ENCODE peak calls at places on chromosomes 2 and 18, in five cellular contexts. M is H7; R is mucosa of descending colon; X is CD4-positive, CD25-positive, alpha-beta regulatory T cell; S is cardiac muscle cell. Z is an unnamed sample.

GRCh38 chr2:199704358-199705238 is 146.4 kb downstream of the FTCDNL1 start:
- DNase-seq in X (peak; percentile 12), R (no peak), M (peak; percentile 65), S (peak; percentile 21), Z (peak; percentile 8)

GRCh38 chr2:63590621-63591408 is 2.1 kb downstream of the MDH1 start:
- DNase-seq in R (no peak), M (no peak), X (no peak), S (peak; percentile 66), Z (no peak)

GRCh38 chr2:231094671-231095346 is 30.0 kb downstream of the HTR2B start:
- DNase-seq in M (no peak), R (no peak), S (no peak), X (no peak), Z (no peak)

GRCh38 chr18:3180325-3180724 is 39.4 kb downstream of the MYOM1 start:
- DNase-seq in S (peak; percentile 34), R (no peak), X (no peak), M (peak; percentile 14), Z (no peak)

GRCh38 chr18:59540819-59541218 is 156.4 kb downstream of the CCBE1 start:
- DNase-seq in S (peak; percentile 71), R (no peak), M (no peak), X (no peak), Z (no peak)

GRCh38 chr2:1618974-1619373 is 125.3 kb downstream of the PXDN start:
- DNase-seq in R (no peak), X (no peak), S (no peak), M (no peak), Z (no peak)

GRCh38 chr2:178306351-178307073 is 112.2 kb downstream of the OSBPL6 start:
- DNase-seq in X (peak; percentile 3), M (peak; percentile 52), S (peak; percentile 62), R (peak; percentile 58), Z (no peak)

GRCh38 chr2:96471772-96472171 is 33.4 kb downstream of the NEURL3 start:
- DNase-seq in R (no peak), X (no peak), S (no peak), M (no peak), Z (no peak)

GRCh38 chr2:54444503-54444902 is 11.6 kb upstream of the SPTBN1 start:
- DNase-seq in X (no peak), S (no peak), R (no peak), M (no peak), Z (no peak)

GRCh38 chr18:76126327-76126726 is 368.7 kb downstream of the ZNF516 start:
- DNase-seq in R (no peak), X (no peak), M (peak; percentile 62), S (no peak), Z (no peak)

GRCh38 chr2:21356857-21357255 is 233.1 kb downstream of the TDRD15 start:
- DNase-seq in M (no peak), S (no peak), X (no peak), R (no peak), Z (no peak)

GRCh38 chr18:23330423-23330822 is 122.7 kb upstream of the RIOK3 start:
- DNase-seq in R (no peak), M (no peak), X (no peak), S (no peak), Z (no peak)

GRCh38 chr2:201158111-201158929 is 24.6 kb upstream of the CASP10 start:
- DNase-seq in R (peak; percentile 46), X (peak; percentile 67), M (peak; percentile 67), S (peak; percentile 92), Z (peak; percentile 49)

GRCh38 chr2:169107645-169108044 is 38.3 kb downstream of the DHRS9 start:
- DNase-seq in X (peak; percentile 74), S (peak; percentile 28), R (no peak), M (no peak), Z (no peak)

GRCh38 chr2:60104514-60105501 is 448.6 kb downstream of the BCL11A start:
- DNase-seq in X (no peak), S (no peak), R (no peak), M (no peak), Z (no peak)

GRCh38 chr2:22355816-22356433 is 1029.1 kb upstream of the KLHL29 start:
- DNase-seq in S (peak; percentile 16), X (peak; percentile 1), R (peak; percentile 38), M (peak; percentile 28), Z (no peak)

GRCh38 chr2:17470855-17471641 is 47.2 kb downstream of the RAD51AP2 start:
- DNase-seq in R (no peak), M (peak; percentile 13), S (peak; percentile 48), X (no peak), Z (peak; percentile 48)

DNA sequence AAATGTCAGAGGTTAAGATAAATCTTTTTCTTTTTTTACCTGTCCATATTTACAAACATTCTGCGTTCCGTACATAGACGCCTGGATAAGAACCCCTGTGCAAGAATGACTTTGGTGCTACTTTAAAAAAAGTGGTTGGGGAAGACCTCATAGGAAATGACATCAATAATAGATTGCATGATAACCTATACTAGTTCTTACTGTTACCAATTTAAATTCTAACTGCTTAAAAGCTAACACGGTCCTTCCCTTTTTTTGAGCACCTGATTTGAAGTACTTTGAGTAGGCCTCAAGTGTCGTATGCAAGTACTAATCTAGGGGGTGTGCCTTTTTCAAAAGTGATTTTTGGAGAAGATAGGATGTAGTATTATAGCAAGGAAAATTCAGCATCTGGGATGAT is 2.1 kb downstream of the SLC39A10 start:
- DNase-seq in R (no peak), X (peak; percentile 81), M (no peak), S (no peak), Z (no peak)
- H3K4me3 ChIP-seq in R (no peak overlapping the region), X (peak overlapping the region; percentile 96), M (no peak overlapping the region), S (peak overlapping the region; percentile 88), Z (peak overlapping the region; percentile 97)

DNA sequence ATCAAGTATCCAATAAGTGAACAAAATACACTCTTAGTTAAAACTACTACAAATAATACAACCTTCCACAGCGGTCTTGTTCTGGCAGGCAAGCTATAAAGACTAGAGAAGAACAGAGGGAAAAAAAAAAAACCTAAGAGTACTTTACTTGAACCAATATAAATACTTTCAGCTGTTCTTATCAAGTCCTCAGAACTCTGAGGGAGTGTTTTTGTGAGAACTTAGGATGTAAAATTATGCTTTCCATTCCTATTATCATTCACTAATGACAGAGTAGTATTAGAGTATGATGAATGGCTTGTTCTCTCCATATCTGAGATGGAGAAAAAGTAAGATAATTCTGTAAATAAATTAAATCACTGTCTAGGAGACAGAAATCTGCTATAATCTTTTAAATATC is 68.3 kb downstream of the ATL2 start:
- DNase-seq in M (no peak), X (no peak), S (no peak), R (no peak), Z (no peak)
- H3K4me3 ChIP-seq in M (no peak overlapping the region), X (no peak overlapping the region), S (no peak overlapping the region), R (no peak overlapping the region), Z (no peak overlapping the region)

GRCh38 chr2:103818176-103818575 is 1035.7 kb upstream of the POU3F3 start:
- DNase-seq in M (no peak), X (no peak), S (no peak), R (no peak), Z (no peak)
- H3K4me3 ChIP-seq in M (no peak overlapping the region), X (no peak overlapping the region), S (no peak overlapping the region), R (no peak overlapping the region), Z (no peak overlapping the region)

GRCh38 chr2:174595415-174595814 is 2.2 kb downstream of the WIPF1 start:
- DNase-seq in S (no peak), R (no peak), X (peak; percentile 35), M (no peak), Z (no peak)
- H3K4me3 ChIP-seq in S (no peak overlapping the region), R (no peak overlapping the region), X (peak overlapping the region; percentile 98), M (no peak overlapping the region), Z (no peak overlapping the region)

DNA sequence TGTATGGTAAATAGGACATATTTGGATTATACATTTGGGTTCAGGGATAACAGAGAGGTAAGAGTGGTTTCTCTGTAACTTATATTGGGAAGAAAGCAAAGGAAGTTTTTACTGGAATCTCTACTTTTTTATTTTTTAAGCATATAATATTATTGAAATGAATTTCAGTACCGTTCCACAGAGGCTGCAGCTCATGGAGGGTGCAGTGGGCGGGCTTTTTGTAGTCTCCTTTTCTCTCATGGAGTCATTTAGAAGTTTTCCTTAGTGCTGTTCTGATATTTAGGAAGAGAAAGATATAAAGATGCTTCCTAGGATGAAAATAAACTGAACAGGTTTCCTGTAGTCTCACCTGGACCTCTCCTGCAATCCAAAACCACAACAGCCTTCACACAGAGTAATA is 1153.3 kb upstream of the TMEFF2 start:
- DNase-seq in R (no peak), M (no peak), S (no peak), X (no peak), Z (no peak)
- H3K4me3 ChIP-seq in R (no peak overlapping the region), M (no peak overlapping the region), S (no peak overlapping the region), X (peak overlapping the region; percentile 81), Z (no peak overlapping the region)

DNA sequence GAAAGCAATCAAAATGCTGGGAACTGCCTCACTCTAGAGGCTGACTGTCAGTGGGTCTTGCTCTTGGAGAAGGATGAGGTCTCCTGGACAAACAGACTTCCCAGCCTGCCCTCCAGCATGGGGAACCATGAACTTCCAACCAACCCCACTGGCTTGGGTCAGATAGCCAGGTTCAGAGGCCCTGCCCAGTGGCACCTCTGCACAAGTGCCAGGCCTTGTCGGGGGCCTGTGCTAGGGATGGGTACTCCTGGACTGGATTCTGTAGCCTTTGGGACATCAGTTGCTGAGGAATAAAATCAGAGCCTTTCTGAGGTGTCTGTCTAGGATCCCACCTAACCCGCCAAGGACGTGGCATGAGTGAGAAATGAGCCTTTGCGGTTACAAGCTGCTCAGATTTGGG is 76.8 kb downstream of the INHBB start:
- DNase-seq in R (no peak), M (no peak), S (no peak), X (no peak), Z (no peak)
- H3K4me3 ChIP-seq in R (no peak overlapping the region), M (no peak overlapping the region), S (no peak overlapping the region), X (no peak overlapping the region), Z (no peak overlapping the region)

DNA sequence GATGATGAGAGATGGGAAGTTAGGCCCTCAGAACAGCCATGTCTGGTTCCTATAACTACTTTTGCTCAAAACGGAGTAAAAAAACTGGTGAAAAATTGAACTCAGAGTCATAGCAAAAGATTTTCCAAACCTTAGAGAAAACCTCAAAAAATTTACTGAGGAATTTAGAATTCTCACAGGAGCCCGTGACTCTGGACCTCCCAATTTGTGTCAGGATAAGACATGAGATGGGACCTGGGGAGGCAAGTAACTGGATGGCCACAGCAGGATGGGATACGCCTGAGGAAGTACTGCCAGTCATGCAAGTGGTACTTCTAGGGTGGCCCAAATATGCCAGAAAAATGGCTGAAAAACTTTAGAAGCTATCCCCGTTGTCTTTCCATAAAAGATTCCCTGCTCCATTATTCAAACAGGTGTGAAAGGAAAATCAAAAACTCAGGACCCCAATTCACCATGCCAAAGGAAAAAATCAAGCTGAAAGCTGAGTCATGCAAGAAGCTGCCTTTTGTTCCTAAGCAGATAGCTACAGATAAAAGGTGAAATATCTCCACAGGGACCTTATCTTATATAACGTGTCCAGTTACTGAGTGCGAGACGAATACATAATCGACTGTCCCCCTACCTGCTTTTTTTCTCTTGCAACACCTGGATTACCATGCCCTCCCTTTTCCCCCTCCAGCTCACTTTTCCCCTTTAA is 34.1 kb upstream of the LIPG start:
- DNase-seq in S (no peak), X (no peak), M (no peak), R (no peak), Z (no peak)
- H3K4me3 ChIP-seq in S (no peak overlapping the region), X (no peak overlapping the region), M (no peak overlapping the region), R (no peak overlapping the region), Z (no peak overlapping the region)

GRCh38 chr2:202933139-202933510 is 21.1 kb downstream of the CARF start:
- DNase-seq in R (no peak), M (no peak), X (no peak), S (no peak), Z (no peak)
- H3K4me3 ChIP-seq in R (no peak overlapping the region), M (no peak overlapping the region), X (no peak overlapping the region), S (no peak overlapping the region), Z (no peak overlapping the region)

GRCh38 chr2:46706264-46706983 is 209.2 kb downstream of the MCFD2 start:
- DNase-seq in M (no peak), R (no peak), X (no peak), S (no peak), Z (no peak)
- H3K4me3 ChIP-seq in M (no peak overlapping the region), R (no peak overlapping the region), X (no peak overlapping the region), S (no peak overlapping the region), Z (no peak overlapping the region)